ENCODE peak calls at places on chromosomes 5 and 9, in seven cellular contexts. One of them, this sample, is unnamed.

GRCh38 chr5:77168884-77169254 is 41.6 kb upstream of the PDE8B start:
- DNase-seq in right atrium auricular region: no peak
- DNase-seq in GM12878: no peak
- DNase-seq in AG09319: no peak
- DNase-seq in GM10248: no peak
- DNase-seq in nephron progenitor cell: no peak
- DNase-seq in endothelial cell: no peak
- DNase-seq in this sample: no peak

GRCh38 chr9:79236466-79236865 is 335.3 kb upstream of the TLE4 start:
- DNase-seq in endothelial cell: no peak
- DNase-seq in right atrium auricular region: no peak
- DNase-seq in GM10248: no peak
- DNase-seq in AG09319: no peak
- DNase-seq in nephron progenitor cell: no peak
- DNase-seq in GM12878: no peak
- DNase-seq in this sample: no peak

GRCh38 chr9:110013064-110013463 is 194.9 kb downstream of the C9orf152 start:
- DNase-seq in AG09319: no peak
- DNase-seq in right atrium auricular region: no peak
- DNase-seq in endothelial cell: no peak
- DNase-seq in GM10248: no peak
- DNase-seq in GM12878: no peak
- DNase-seq in nephron progenitor cell: no peak
- DNase-seq in this sample: no peak

GRCh38 chr5:82274343-82275266 is 3.5 kb downstream of the RPS23 start:
- DNase-seq in right atrium auricular region: no peak
- DNase-seq in endothelial cell: no peak
- DNase-seq in GM10248: no peak
- DNase-seq in nephron progenitor cell: peak
- DNase-seq in GM12878: no peak
- DNase-seq in AG09319: no peak
- DNase-seq in this sample: no peak

GRCh38 chr5:161002571-161003074 is 150.6 kb upstream of the ATP10B start:
- DNase-seq in GM12878: no peak
- DNase-seq in nephron progenitor cell: no peak
- DNase-seq in right atrium auricular region: no peak
- DNase-seq in GM10248: no peak
- DNase-seq in AG09319: no peak
- DNase-seq in endothelial cell: no peak
- DNase-seq in this sample: no peak

GRCh38 chr9:85528142-85528541 is 213.6 kb downstream of the AGTPBP1 start:
- DNase-seq in GM10248: no peak
- DNase-seq in AG09319: no peak
- DNase-seq in GM12878: no peak
- DNase-seq in endothelial cell: no peak
- DNase-seq in nephron progenitor cell: no peak
- DNase-seq in right atrium auricular region: no peak
- DNase-seq in this sample: no peak

GRCh38 chr5:120614512-120614911 is 150.4 kb downstream of the PRR16 start:
- DNase-seq in GM10248: no peak
- DNase-seq in AG09319: peak
- DNase-seq in right atrium auricular region: no peak
- DNase-seq in GM12878: no peak
- DNase-seq in nephron progenitor cell: no peak
- DNase-seq in endothelial cell: no peak
- DNase-seq in this sample: peak

GRCh38 chr5:37208883-37209808 is 40.0 kb downstream of the CPLANE1 start:
- DNase-seq in AG09319: no peak
- DNase-seq in endothelial cell: no peak
- DNase-seq in GM10248: peak
- DNase-seq in right atrium auricular region: no peak
- DNase-seq in nephron progenitor cell: no peak
- DNase-seq in GM12878: no peak
- DNase-seq in this sample: peak

GRCh38 chr5:113606298-113607134 is 93.0 kb downstream of the YTHDC2 start:
- DNase-seq in GM12878: peak
- DNase-seq in nephron progenitor cell: peak
- DNase-seq in right atrium auricular region: no peak
- DNase-seq in AG09319: peak
- DNase-seq in GM10248: peak
- DNase-seq in endothelial cell: peak
- DNase-seq in this sample: no peak

GRCh38 chr5:130335116-130335515 is 430.9 kb downstream of the CHSY3 start:
- DNase-seq in GM10248: no peak
- DNase-seq in right atrium auricular region: no peak
- DNase-seq in nephron progenitor cell: no peak
- DNase-seq in endothelial cell: no peak
- DNase-seq in AG09319: no peak
- DNase-seq in GM12878: no peak
- DNase-seq in this sample: no peak

GRCh38 chr5:58459276-58459859 is 518 bp downstream of the PLK2 start:
- DNase-seq in AG09319: no peak
- DNase-seq in right atrium auricular region: no peak
- DNase-seq in endothelial cell: no peak
- DNase-seq in GM12878: no peak
- DNase-seq in GM10248: no peak
- DNase-seq in nephron progenitor cell: no peak
- DNase-seq in this sample: no peak

GRCh38 chr5:5883562-5883961 is 461.1 kb downstream of the ICE1 start:
- DNase-seq in endothelial cell: no peak
- DNase-seq in GM10248: no peak
- DNase-seq in right atrium auricular region: no peak
- DNase-seq in nephron progenitor cell: no peak
- DNase-seq in GM12878: no peak
- DNase-seq in AG09319: no peak
- DNase-seq in this sample: no peak

GRCh38 chr9:31908891-31909480 is 475.5 kb upstream of the ACO1 start:
- DNase-seq in GM10248: no peak
- DNase-seq in GM12878: no peak
- DNase-seq in endothelial cell: no peak
- DNase-seq in AG09319: no peak
- DNase-seq in nephron progenitor cell: no peak
- DNase-seq in right atrium auricular region: no peak
- DNase-seq in this sample: no peak

GRCh38 chr5:2864515-2864914 is 113.0 kb upstream of the IRX2 start:
- DNase-seq in nephron progenitor cell: no peak
- DNase-seq in endothelial cell: no peak
- DNase-seq in GM12878: no peak
- DNase-seq in right atrium auricular region: no peak
- DNase-seq in AG09319: no peak
- DNase-seq in GM10248: no peak
- DNase-seq in this sample: no peak

GRCh38 chr5:61617995-61618525 is 286.0 kb downstream of the ZSWIM6 start:
- DNase-seq in right atrium auricular region: no peak
- DNase-seq in endothelial cell: no peak
- DNase-seq in GM12878: no peak
- DNase-seq in GM10248: no peak
- DNase-seq in nephron progenitor cell: no peak
- DNase-seq in AG09319: no peak
- DNase-seq in this sample: no peak

GRCh38 chr9:72486606-72486955 is 34.8 kb upstream of the TMC1 start:
- DNase-seq in GM12878: no peak
- DNase-seq in GM10248: no peak
- DNase-seq in nephron progenitor cell: no peak
- DNase-seq in right atrium auricular region: no peak
- DNase-seq in endothelial cell: no peak
- DNase-seq in AG09319: no peak
- DNase-seq in this sample: no peak

GRCh38 chr5:54742417-54742889 is 224.9 kb downstream of the SNX18 start:
- DNase-seq in right atrium auricular region: no peak
- DNase-seq in GM12878: no peak
- DNase-seq in GM10248: no peak
- DNase-seq in nephron progenitor cell: no peak
- DNase-seq in endothelial cell: peak
- DNase-seq in AG09319: no peak
- DNase-seq in this sample: no peak